ENCODE peak calls at places on chromosomes 16 and 17, in seven cellular contexts. S is pancreas, D is vagina, L is colonic mucosa, R is tibial artery, W is thoracic aorta, K is AG04449. T is an unnamed sample.

GRCh38 chr16:568401-569258 is 1.1 kb upstream of the PIGQ start:
- DNase-seq in S (no peak), D (no peak), L (peak), R (no peak), W (no peak), K (no peak), T (no peak)

GRCh38 chr16:67396159-67396774 is 3.0 kb upstream of the TPPP3 start:
- DNase-seq in S (peak), D (peak), L (peak), R (peak), W (peak), K (peak), T (no peak)

GRCh38 chr17:58338907-58339774 is 10.5 kb upstream of the TSPOAP1 start:
- DNase-seq in S (no peak), D (no peak), L (peak), R (peak), W (no peak), K (peak), T (no peak)

GRCh38 chr17:79888811-79889634 is 49.8 kb upstream of the CBX4 start:
- DNase-seq in S (no peak), D (no peak), L (no peak), R (peak), W (no peak), K (no peak), T (no peak)

GRCh38 chr17:47957591-47958490 is at the start of gene PRR15L:
- DNase-seq in S (peak), D (no peak), L (peak), R (no peak), W (no peak), K (no peak), T (no peak)

GRCh38 chr17:74408262-74408661 is 23.6 kb upstream of the GPRC5C start:
- DNase-seq in S (no peak), D (no peak), L (no peak), R (no peak), W (no peak), K (no peak), T (no peak)

GRCh38 chr16:49440156-49441065 is 66.8 kb downstream of the C16orf78 start:
- DNase-seq in S (no peak), D (no peak), L (no peak), R (peak), W (no peak), K (no peak), T (no peak)

GRCh38 chr16:20897253-20897896 is 2.8 kb downstream of the DCUN1D3 start:
- DNase-seq in S (no peak), D (no peak), L (no peak), R (no peak), W (no peak), K (no peak), T (no peak)

GRCh38 chr16:27257271-27257670 is 11.3 kb downstream of the NSMCE1 start:
- DNase-seq in S (no peak), D (no peak), L (no peak), R (no peak), W (no peak), K (no peak), T (no peak)

GRCh38 chr17:41697122-41697962 is 8.7 kb downstream of the EIF1 start:
- DNase-seq in S (peak), D (no peak), L (peak), R (peak), W (no peak), K (no peak), T (peak)

GRCh38 chr17:29565643-29566472 is 979 bp downstream of the ABHD15 start:
- DNase-seq in S (peak), D (no peak), L (peak), R (no peak), W (no peak), K (no peak), T (peak)

GRCh38 chr16:86953631-86954465 is 363.3 kb downstream of the C16orf95 start:
- DNase-seq in S (no peak), D (no peak), L (no peak), R (no peak), W (no peak), K (no peak), T (no peak)

GRCh38 chr16:65548470-65548869 is 426.6 kb upstream of the CDH11 start:
- DNase-seq in S (no peak), D (no peak), L (no peak), R (no peak), W (no peak), K (no peak), T (no peak)

GRCh38 chr17:56173958-56174357 is 20.7 kb downstream of the ANKFN1 start:
- DNase-seq in S (no peak), D (no peak), L (no peak), R (no peak), W (no peak), K (no peak), T (no peak)

GRCh38 chr16:88940196-88941050 is 36.6 kb downstream of the CBFA2T3 start:
- DNase-seq in S (no peak), D (no peak), L (no peak), R (no peak), W (no peak), K (no peak), T (no peak)

GRCh38 chr16:1983544-1984346 is at the start of gene GFER:
- DNase-seq in S (peak), D (no peak), L (peak), R (peak), W (no peak), K (peak), T (peak)

GRCh38 chr17:29115906-29116651 is 64.1 kb downstream of the MYO18A start:
- DNase-seq in S (no peak), D (no peak), L (no peak), R (no peak), W (no peak), K (no peak), T (no peak)

GRCh38 chr16:34802848-34803599 is 1343.6 kb downstream of the TP53TG3F start:
- DNase-seq in S (no peak), D (no peak), L (no peak), R (no peak), W (no peak), K (no peak), T (no peak)

GRCh38 chr16:35841632-35842031 is 2382.2 kb downstream of the TP53TG3F start:
- DNase-seq in S (no peak), D (no peak), L (no peak), R (no peak), W (no peak), K (no peak), T (no peak)

GRCh38 chr17:68771867-68772515 is 170.8 kb upstream of the FAM20A start:
- DNase-seq in S (no peak), D (no peak), L (peak), R (no peak), W (no peak), K (no peak), T (no peak)

GRCh38 chr17:48254896-48255295 is 147.3 kb downstream of the SNX11 start:
- DNase-seq in S (no peak), D (no peak), L (no peak), R (no peak), W (no peak), K (no peak), T (no peak)

DNA sequence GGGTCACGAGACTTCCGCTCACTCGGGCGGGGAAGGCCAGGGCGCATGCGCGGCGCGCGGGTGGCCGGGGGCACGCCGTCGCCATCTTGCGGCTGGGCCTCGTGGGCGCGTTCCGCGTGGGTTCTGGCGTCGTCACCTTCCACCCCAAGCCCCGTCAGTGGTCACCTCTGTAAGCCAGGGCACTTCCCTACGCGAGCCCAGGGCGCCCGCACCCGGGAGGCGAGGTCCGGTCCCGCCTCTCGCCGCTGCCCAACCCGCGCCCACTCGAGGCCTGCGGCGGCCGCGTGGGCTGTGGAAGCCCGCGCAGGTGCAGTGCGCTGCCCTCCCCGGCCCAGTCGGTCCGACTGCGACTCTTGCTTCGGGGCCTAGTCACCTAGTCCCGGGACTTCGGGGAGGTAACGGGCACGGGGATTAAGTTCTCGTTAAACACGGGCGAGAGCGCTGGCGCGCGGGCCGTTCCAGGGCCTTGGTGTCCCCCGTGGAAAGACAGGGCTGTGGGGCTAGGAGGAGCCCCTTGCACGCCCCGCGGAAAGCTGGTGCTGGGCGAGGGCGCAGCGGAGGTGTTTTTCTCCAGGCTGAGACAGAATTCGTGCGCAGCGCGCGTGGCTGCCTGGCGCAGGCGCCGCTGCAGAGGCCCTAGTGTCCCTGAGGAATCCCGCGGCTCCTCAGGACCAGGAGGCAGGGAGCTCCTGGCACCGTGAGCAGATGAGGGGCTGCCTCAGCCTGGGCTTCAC is 417 bp upstream of the ARHGDIA start:
- DNase-seq in S (peak), D (no peak), L (peak), R (peak), W (peak), K (no peak), T (peak)
- TF ChIP-seq CTCF in S (no peak), D (peak), L (no peak), R (peak), W (peak), K (peak), T (no peak)

GRCh38 chr17:9575381-9576072 is at the start of gene STX8:
- DNase-seq in S (peak), D (no peak), L (peak), R (peak), W (peak), K (peak), T (peak)
- TF ChIP-seq CTCF in S (no peak), D (no peak), L (no peak), R (no peak), W (no peak), K (no peak), T (no peak)

DNA sequence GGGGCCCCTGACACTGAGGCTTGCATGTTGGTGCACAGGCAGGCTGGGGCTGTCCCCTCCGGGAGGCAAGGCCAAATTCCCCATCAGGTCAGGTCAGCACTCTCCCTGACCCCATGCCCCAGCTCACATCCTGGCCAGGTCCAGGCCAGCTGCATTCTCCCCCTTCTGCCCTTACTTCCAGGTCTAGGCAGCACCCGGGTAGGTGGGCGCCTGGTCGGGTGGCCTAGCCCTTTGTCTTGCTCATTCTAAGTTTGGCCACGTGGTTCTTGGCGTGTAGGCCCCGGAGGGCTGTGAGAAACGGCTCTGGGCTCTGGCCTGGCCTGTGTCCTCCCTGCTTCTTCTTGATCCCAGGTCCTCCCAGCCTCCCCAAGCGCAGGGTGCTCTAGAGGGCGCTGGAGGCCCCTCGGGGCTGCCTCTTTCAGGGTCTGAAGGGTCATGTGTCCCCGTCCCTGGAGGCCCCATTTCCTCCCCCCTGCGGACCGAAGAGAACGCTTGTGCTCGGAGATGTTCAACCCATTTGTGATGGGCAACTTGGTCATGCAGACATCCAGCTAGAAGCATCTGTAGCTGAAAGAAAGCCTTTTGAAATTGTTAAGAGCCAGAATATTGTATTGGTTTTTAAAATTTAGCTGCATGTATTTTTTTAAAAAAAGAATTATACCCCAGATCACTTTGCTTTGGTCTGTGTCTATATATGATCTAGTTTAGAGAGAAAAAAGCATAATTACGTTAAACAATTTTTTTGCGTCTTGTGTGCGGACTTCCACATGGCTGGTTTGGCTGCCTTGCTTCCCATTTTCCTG is 6.7 kb downstream of the BAHCC1 start:
- DNase-seq in S (no peak), D (no peak), L (peak), R (peak), W (no peak), K (no peak), T (no peak)
- TF ChIP-seq CTCF in S (no peak), D (no peak), L (peak), R (peak), W (no peak), K (peak), T (no peak)

GRCh38 chr16:46801428-46802049 is 29.4 kb downstream of the C16orf87 start:
- DNase-seq in S (no peak), D (no peak), L (no peak), R (no peak), W (no peak), K (no peak), T (no peak)
- TF ChIP-seq CTCF in S (peak), D (no peak), L (no peak), R (no peak), W (peak), K (peak), T (no peak)